ENCODE peak calls at places on chromosomes 12 and 14, in nine cellular contexts. Y is T follicular helper cell; E is ureter; P is SHP77; M is GM23248; L is stimulated activated CD8-positive, alpha-beta memory T cell treated with anti-CD3 and anti-CD28 coated beads, Interleukin-7, amount 100 ng/mL, for 24 hours; X is AG10803; A is HS-5; T is memory B cell. N is an unnamed sample.

GRCh38 chr12:57476162-57476992 is 3.3 kb downstream of the ARHGAP9 start:
- DNase-seq in L (no peak), A (no peak), E (no peak), T (peak), P (no peak), M (no peak), Y (peak), X (no peak), N (no peak)

GRCh38 chr12:27549801-27550652 is 26.0 kb downstream of the PPFIBP1 start:
- DNase-seq in A (peak), P (peak), X (peak), M (peak), E (peak), T (no peak), L (no peak), Y (no peak), N (peak)

GRCh38 chr12:81417056-81417455 is 339.2 kb downstream of the ACSS3 start:
- DNase-seq in Y (no peak), A (no peak), P (no peak), M (no peak), T (no peak), X (no peak), E (no peak), L (no peak), N (no peak)

GRCh38 chr12:23950011-23950774 is 723 bp upstream of the SOX5 start:
- DNase-seq in Y (no peak), X (peak), A (no peak), M (peak), E (no peak), P (no peak), L (no peak), T (no peak), N (peak)

GRCh38 chr12:52149651-52150241 is 42.1 kb downstream of the KRT80 start:
- DNase-seq in X (no peak), E (no peak), P (no peak), Y (no peak), A (no peak), T (no peak), M (no peak), L (no peak), N (no peak)

GRCh38 chr14:104433401-104434213 is 146.0 kb upstream of the C14orf180 start:
- DNase-seq in P (no peak), M (no peak), T (no peak), L (no peak), E (no peak), A (no peak), Y (no peak), X (no peak), N (no peak)

GRCh38 chr12:71858848-71859247 is 19.3 kb downstream of the TBC1D15 start:
- DNase-seq in P (no peak), M (no peak), T (no peak), L (no peak), E (no peak), Y (no peak), X (no peak), A (no peak), N (no peak)

GRCh38 chr12:103840399-103840880 is 594 bp downstream of the NT5DC3 start:
- DNase-seq in M (peak), Y (no peak), L (no peak), P (no peak), X (no peak), A (no peak), T (no peak), E (no peak), N (no peak)

GRCh38 chr14:34926552-34926951 is 51.4 kb upstream of the BAZ1A start:
- DNase-seq in E (no peak), P (no peak), Y (no peak), X (no peak), L (no peak), A (no peak), M (peak), T (no peak), N (no peak)

GRCh38 chr12:46667547-46667946 is 158.2 kb downstream of the SLC38A4 start:
- DNase-seq in A (no peak), P (no peak), Y (no peak), E (no peak), M (peak), T (no peak), L (no peak), X (no peak), N (no peak)

GRCh38 chr14:94767321-94767878 is 2.5 kb downstream of the GSC start:
- DNase-seq in M (no peak), X (no peak), T (no peak), L (no peak), P (no peak), A (no peak), Y (no peak), E (no peak), N (no peak)

GRCh38 chr12:103114296-103115055 is 157.0 kb downstream of the ASCL1 start:
- DNase-seq in P (no peak), L (no peak), X (no peak), A (no peak), M (no peak), Y (no peak), E (no peak), T (peak), N (no peak)

GRCh38 chr12:53067993-53068770 is 11.0 kb downstream of the SPRYD3 start:
- DNase-seq in X (no peak), M (no peak), P (no peak), Y (no peak), L (no peak), E (no peak), T (no peak), A (no peak), N (no peak)

GRCh38 chr12:7113389-7113871 is 4.4 kb upstream of the C1RL start:
- DNase-seq in Y (no peak), E (no peak), M (peak), T (peak), A (no peak), L (no peak), X (peak), P (no peak), N (peak)

GRCh38 chr12:7004840-7005239 is 13.4 kb downstream of the LPCAT3 start:
- DNase-seq in A (no peak), M (no peak), E (no peak), L (no peak), Y (no peak), P (no peak), X (no peak), T (no peak), N (no peak)

GRCh38 chr12:69258655-69259054 is 19.3 kb downstream of the CPSF6 start:
- DNase-seq in L (no peak), E (no peak), X (no peak), Y (no peak), T (no peak), M (no peak), A (no peak), P (no peak), N (no peak)

GRCh38 chr14:95564060-95564459 is 29.2 kb downstream of the GLRX5 start:
- DNase-seq in E (no peak), Y (no peak), L (no peak), T (no peak), M (peak), A (no peak), X (peak), P (no peak), N (peak)

N was measured in SJCRH30.